ENCODE peak calls at places on chromosomes 2 and 18, in seven cellular contexts. G, C, K, T, N, P and A are unnamed samples.

GRCh38 chr2:231932711-231932970 is 6.4 kb upstream of the NPPC start:
- DNase-seq in K (no peak), N (no peak), T (no peak), P (no peak), C (no peak), G (no peak), A (no peak)

GRCh38 chr2:152620218-152620617 is 97.0 kb downstream of the PRPF40A start:
- DNase-seq in G (no peak), K (no peak), C (no peak), T (no peak), N (no peak), P (no peak), A (no peak)

GRCh38 chr2:197258580-197258979 is 52.0 kb downstream of the ANKRD44 start:
- DNase-seq in T (no peak), G (peak), K (no peak), C (peak), N (no peak), P (no peak), A (no peak)

GRCh38 chr2:95314598-95314963 is 17.4 kb downstream of the KCNIP3 start:
- DNase-seq in T (no peak), K (no peak), P (peak), C (no peak), G (no peak), N (no peak), A (no peak)

GRCh38 chr2:224887159-224887558 is 155.1 kb downstream of the DOCK10 start:
- DNase-seq in G (peak), P (no peak), C (peak), N (no peak), T (no peak), K (no peak), A (no peak)

GRCh38 chr2:190267302-190267701 is 52.3 kb downstream of the HIBCH start:
- DNase-seq in T (no peak), K (no peak), N (peak), P (no peak), C (peak), G (peak), A (no peak)

GRCh38 chr2:142966281-142966680 is 88.8 kb downstream of the KYNU start:
- DNase-seq in P (no peak), G (peak), K (no peak), N (no peak), T (no peak), C (no peak), A (no peak)

GRCh38 chr2:53512071-53512841 is 255.3 kb upstream of the CHAC2 start:
- DNase-seq in C (peak), P (no peak), G (peak), N (peak), T (no peak), K (no peak), A (no peak)

GRCh38 chr18:51647942-51648341 is 450.5 kb upstream of the MEX3C start:
- DNase-seq in P (no peak), T (no peak), N (no peak), C (no peak), K (no peak), G (no peak), A (no peak)

GRCh38 chr2:7572460-7572859 is 655.2 kb downstream of the RNF144A start:
- DNase-seq in T (no peak), P (no peak), C (no peak), N (no peak), G (no peak), K (no peak), A (no peak)

GRCh38 chr2:102698369-102699111 is 63.3 kb upstream of the TMEM182 start:
- DNase-seq in N (peak), C (no peak), G (peak), K (no peak), T (no peak), P (peak), A (no peak)

GRCh38 chr2:172680595-172681176 is 55.0 kb upstream of the RAPGEF4 start:
- DNase-seq in T (no peak), P (no peak), N (no peak), C (peak), K (no peak), G (peak), A (no peak)

GRCh38 chr2:48824116-48824515 is 68.6 kb upstream of the LHCGR start:
- DNase-seq in G (no peak), N (no peak), C (no peak), K (no peak), P (no peak), T (no peak), A (no peak)

GRCh38 chr2:46850742-46851141 is 64.9 kb downstream of the MCFD2 start:
- DNase-seq in K (no peak), C (peak), P (no peak), G (peak), N (peak), T (no peak), A (no peak)

GRCh38 chr2:65722028-65722427 is 289.6 kb upstream of the SPRED2 start:
- DNase-seq in G (no peak), N (no peak), T (no peak), C (peak), P (peak), K (peak), A (peak)

DNA sequence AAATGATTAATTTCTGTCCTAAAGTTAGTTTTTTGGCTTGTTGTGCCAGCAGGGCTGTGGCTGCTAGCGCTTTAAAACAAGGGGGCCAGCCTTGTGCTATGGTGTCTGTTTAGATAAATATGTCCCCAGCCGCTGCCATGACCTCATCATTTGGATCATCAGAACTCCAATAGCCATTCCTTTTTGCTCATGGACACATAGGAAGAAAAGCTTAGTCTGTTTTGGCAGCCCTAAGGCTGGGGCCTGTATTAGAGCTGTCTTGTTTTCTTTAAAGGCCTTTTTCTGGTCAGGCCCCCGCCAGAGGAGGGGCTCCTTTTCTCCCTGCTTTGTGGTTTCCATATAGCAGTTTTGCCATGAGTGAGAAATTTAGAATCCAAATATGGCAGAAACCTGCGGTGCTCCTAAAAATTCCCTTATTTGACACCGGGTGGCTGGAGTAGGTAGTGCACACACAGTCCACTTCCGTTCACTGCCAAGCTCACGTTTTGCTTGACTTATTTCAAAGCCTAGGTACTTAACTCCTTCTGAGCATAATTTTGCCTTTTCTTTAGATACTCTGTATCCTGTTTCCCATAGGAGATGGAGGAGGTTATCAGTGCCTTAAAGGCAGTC is 60.4 kb upstream of the SLC35G4 start:
- DNase-seq in P (no peak), C (no peak), G (no peak), K (no peak), N (no peak), T (no peak), A (no peak)
- TF ChIP-seq CTCF in P (no peak), C (no peak), G (peak), K (no peak), N (no peak), T (no peak), A (peak)

GRCh38 chr2:3654464-3655225 is 3.4 kb upstream of the ALLC start:
- DNase-seq in G (no peak), P (no peak), T (no peak), N (no peak), C (no peak), K (no peak), A (no peak)

GRCh38 chr2:3657881-3658280 is at the start of gene ALLC:
- DNase-seq in P (no peak), T (no peak), G (no peak), C (no peak), K (no peak), N (no peak), A (no peak)

GRCh38 chr2:3655871-3656761 is 1.9 kb upstream of the ALLC start:
- DNase-seq in T (no peak), K (no peak), G (no peak), C (no peak), N (no peak), P (no peak), A (no peak)

GRCh38 chr2:3659447-3660432 is 1.7 kb downstream of the ALLC start:
- DNase-seq in N (no peak), C (no peak), K (no peak), P (peak), G (no peak), T (no peak), A (peak)

DNA sequence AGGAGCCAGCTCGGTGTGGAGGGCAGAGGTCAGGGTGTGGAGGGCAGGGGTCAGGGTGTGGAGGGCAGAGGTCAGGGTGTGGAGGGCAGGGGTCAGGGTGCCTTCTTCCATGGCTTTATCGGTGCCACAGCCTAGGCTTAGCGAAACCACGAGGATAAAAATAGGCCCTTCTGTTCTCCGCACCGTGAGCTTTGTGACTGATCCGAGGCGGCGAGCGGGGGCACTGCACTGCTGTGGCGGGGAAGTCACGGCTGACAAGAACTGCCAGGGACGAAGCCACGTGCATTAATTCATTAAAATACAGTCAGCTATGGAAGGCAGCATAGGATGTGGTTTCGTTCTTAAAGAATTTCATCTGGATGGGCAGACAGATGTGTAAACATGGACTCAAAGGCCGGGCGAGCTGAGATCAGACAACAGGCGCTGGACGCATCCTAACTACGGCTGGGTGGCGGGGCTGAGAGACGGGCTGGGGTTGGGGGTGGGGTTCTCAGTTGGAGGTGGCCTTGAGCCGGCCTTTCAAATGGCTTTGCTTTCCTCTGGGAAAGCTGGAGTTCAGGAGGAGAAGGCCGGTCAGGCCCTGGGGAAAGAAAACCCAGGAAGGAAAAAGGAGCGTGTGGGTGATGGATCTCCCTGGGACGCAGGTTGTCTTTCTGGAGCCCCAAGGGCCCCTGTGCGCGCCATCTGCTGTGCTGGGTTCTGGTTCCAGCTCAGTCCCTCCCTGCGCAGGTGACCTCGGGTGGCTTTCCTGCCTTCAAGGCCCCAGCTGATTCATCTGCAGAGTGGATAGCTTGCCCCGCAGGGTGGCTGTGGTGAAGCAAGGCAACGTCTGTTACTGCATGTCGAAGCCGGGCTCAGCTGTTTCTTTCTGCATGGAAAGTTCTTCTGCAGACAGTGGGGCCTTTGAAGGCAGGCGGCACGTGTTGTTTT is 973 bp upstream of the ALLC start:
- DNase-seq in C (no peak), N (no peak), G (no peak), K (no peak), P (no peak), T (no peak), A (peak)
- TF ChIP-seq CTCF in C (no peak), N (no peak), G (no peak), K (no peak), P (no peak), T (no peak), A (no peak)

GRCh38 chr2:42371621-42372473 is 10.8 kb upstream of the COX7A2L start:
- DNase-seq in T (no peak), P (no peak), K (no peak), C (no peak), G (no peak), N (peak), A (peak)
- TF ChIP-seq CTCF in T (no peak), P (no peak), K (no peak), C (no peak), G (no peak), N (peak), A (no peak)

GRCh38 chr18:8011906-8012305 is 444.8 kb downstream of the PTPRM start:
- DNase-seq in N (no peak), T (no peak), K (no peak), C (no peak), G (no peak), P (no peak), A (no peak)
- TF ChIP-seq CTCF in N (peak), T (no peak), K (no peak), C (no peak), G (no peak), P (no peak), A (no peak)

DNA sequence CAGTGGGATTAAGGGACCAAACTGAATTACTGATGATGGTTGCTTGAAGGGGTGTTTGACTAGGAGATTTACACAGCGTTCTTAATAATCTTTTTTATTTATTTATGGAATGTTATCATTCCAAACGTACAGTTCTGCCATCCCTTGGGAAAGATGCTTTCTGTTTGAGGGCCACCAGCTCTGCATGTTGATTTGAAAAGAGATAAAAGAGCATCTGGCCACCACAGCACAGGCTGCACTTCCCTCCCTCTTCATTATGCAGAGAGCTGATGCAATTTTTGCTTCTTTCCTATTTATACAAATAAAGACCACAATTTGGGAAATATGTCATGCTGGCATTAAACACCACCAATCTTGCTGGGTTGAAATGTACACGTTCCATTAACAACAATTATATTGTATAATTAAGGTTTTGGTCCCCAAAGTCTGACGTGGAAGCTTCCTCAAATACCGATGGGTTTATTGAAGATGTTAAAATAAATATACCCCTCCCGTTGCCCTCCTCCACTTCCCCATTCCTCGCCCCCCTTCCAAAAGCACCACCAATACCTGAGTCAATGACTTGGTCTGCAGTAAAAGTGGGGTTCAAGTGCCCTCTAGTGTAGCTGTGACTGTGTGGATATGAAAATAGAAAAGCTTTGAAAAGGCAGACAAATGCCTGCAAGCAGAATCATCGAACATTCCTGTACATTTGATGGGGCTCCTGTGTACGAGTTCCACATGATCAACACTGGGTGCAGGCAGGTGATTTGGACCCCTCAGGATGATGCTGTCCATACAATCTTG is 211.9 kb downstream of the HRH4 start:
- DNase-seq in T (no peak), G (no peak), K (no peak), N (no peak), P (no peak), C (no peak), A (no peak)
- TF ChIP-seq CTCF in T (no peak), G (no peak), K (no peak), N (peak), P (no peak), C (no peak), A (no peak)

GRCh38 chr2:11584530-11585056 is 50.7 kb downstream of the GREB1 start:
- DNase-seq in P (no peak), K (no peak), T (no peak), N (no peak), C (no peak), G (no peak), A (no peak)

GRCh38 chr2:11585071-11585470 is 51.2 kb downstream of the GREB1 start:
- DNase-seq in C (no peak), K (no peak), G (no peak), N (no peak), T (no peak), P (no peak), A (no peak)

GRCh38 chr2:11582526-11583202 is 48.8 kb downstream of the GREB1 start:
- DNase-seq in G (peak), P (peak), N (peak), C (peak), K (peak), T (peak), A (peak)

GRCh38 chr2:11583203-11583752 is 49.4 kb downstream of the GREB1 start:
- DNase-seq in T (no peak), G (no peak), K (no peak), P (peak), N (no peak), C (peak), A (no peak)

GRCh38 chr2:11583840-11584529 is 50.1 kb downstream of the GREB1 start:
- DNase-seq in G (peak), C (peak), K (peak), T (peak), N (peak), P (peak), A (peak)
- TF ChIP-seq CTCF in G (peak), C (peak), K (peak), T (peak), N (peak), P (peak), A (peak)

DNA sequence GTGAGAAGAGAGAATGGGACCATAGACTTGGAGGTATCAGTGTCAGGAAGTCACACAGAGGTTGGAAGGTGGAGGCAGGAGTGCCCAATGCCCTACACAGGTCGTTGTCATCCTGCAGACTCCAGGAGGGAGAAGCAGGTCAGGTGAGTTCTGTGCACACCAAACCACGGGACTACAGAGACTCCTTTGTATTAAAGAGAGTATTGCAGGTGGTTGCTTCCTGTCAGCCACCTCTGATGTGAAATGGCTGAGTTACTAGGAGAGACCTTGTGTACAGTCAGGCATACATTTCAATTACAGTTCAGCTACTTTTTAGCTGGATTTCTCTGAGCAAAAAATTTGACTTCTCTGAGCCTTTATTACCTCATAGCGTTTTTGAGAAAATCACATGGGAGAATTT is 51.6 kb downstream of the SPP2 start:
- DNase-seq in K (no peak), N (peak), P (no peak), T (no peak), G (no peak), C (no peak), A (no peak)
- TF ChIP-seq CTCF in K (no peak), N (peak), P (no peak), T (peak), G (no peak), C (no peak), A (no peak)